ENCODE peak calls at places on chromosomes 7 and 10, in six cellular contexts. One of them, this sample, is unnamed.

GRCh38 chr10:69961168-69961863 is 91.3 kb upstream of the MACROH2A2 start:
- DNase-seq in HEK293T: peak
- DNase-seq in LHCN-M2: no peak
- DNase-seq in KBM-7: no peak
- DNase-seq in SW480: no peak
- DNase-seq in activated CD4-positive, alpha-beta T cell treated with anti-CD3 and anti-CD28 coated beads, Interleukin-2, amount 10 ng/mL, durations not matched to agents 7 days and 5 days: no peak
- DNase-seq in this sample: no peak

GRCh38 chr10:50605280-50606270 is 18.2 kb downstream of the SGMS1 start:
- DNase-seq in HEK293T: no peak
- DNase-seq in KBM-7: no peak
- DNase-seq in SW480: peak
- DNase-seq in activated CD4-positive, alpha-beta T cell treated with anti-CD3 and anti-CD28 coated beads, Interleukin-2, amount 10 ng/mL, durations not matched to agents 7 days and 5 days: no peak
- DNase-seq in LHCN-M2: peak
- DNase-seq in this sample: no peak

GRCh38 chr10:89644967-89645741 is at the start of gene PANK1:
- DNase-seq in activated CD4-positive, alpha-beta T cell treated with anti-CD3 and anti-CD28 coated beads, Interleukin-2, amount 10 ng/mL, durations not matched to agents 7 days and 5 days: peak
- DNase-seq in KBM-7: peak
- DNase-seq in HEK293T: peak
- DNase-seq in SW480: peak
- DNase-seq in LHCN-M2: peak
- DNase-seq in this sample: peak

GRCh38 chr7:101990811-101991418 is 173.5 kb downstream of the CUX1 start:
- DNase-seq in KBM-7: no peak
- DNase-seq in HEK293T: no peak
- DNase-seq in LHCN-M2: no peak
- DNase-seq in SW480: no peak
- DNase-seq in activated CD4-positive, alpha-beta T cell treated with anti-CD3 and anti-CD28 coated beads, Interleukin-2, amount 10 ng/mL, durations not matched to agents 7 days and 5 days: no peak
- DNase-seq in this sample: no peak

GRCh38 chr7:106757846-106758245 is 96.9 kb upstream of the CCDC71L start:
- DNase-seq in HEK293T: no peak
- DNase-seq in LHCN-M2: peak
- DNase-seq in SW480: no peak
- DNase-seq in KBM-7: peak
- DNase-seq in activated CD4-positive, alpha-beta T cell treated with anti-CD3 and anti-CD28 coated beads, Interleukin-2, amount 10 ng/mL, durations not matched to agents 7 days and 5 days: no peak
- DNase-seq in this sample: no peak

GRCh38 chr10:112278871-112279270 is 4.3 kb upstream of the TECTB start:
- DNase-seq in LHCN-M2: no peak
- DNase-seq in HEK293T: no peak
- DNase-seq in activated CD4-positive, alpha-beta T cell treated with anti-CD3 and anti-CD28 coated beads, Interleukin-2, amount 10 ng/mL, durations not matched to agents 7 days and 5 days: no peak
- DNase-seq in SW480: no peak
- DNase-seq in KBM-7: no peak
- DNase-seq in this sample: no peak

GRCh38 chr7:118094044-118094443 is 89.9 kb upstream of the LSM8 start:
- DNase-seq in SW480: no peak
- DNase-seq in LHCN-M2: no peak
- DNase-seq in HEK293T: no peak
- DNase-seq in KBM-7: no peak
- DNase-seq in activated CD4-positive, alpha-beta T cell treated with anti-CD3 and anti-CD28 coated beads, Interleukin-2, amount 10 ng/mL, durations not matched to agents 7 days and 5 days: no peak
- DNase-seq in this sample: no peak

GRCh38 chr10:48404646-48405045 is 98.2 kb downstream of the MAPK8 start:
- DNase-seq in SW480: no peak
- DNase-seq in activated CD4-positive, alpha-beta T cell treated with anti-CD3 and anti-CD28 coated beads, Interleukin-2, amount 10 ng/mL, durations not matched to agents 7 days and 5 days: no peak
- DNase-seq in HEK293T: no peak
- DNase-seq in KBM-7: no peak
- DNase-seq in LHCN-M2: no peak
- DNase-seq in this sample: no peak

GRCh38 chr7:158830211-158830723 is 958 bp upstream of the ESYT2 start:
- DNase-seq in KBM-7: no peak
- DNase-seq in HEK293T: no peak
- DNase-seq in SW480: no peak
- DNase-seq in LHCN-M2: no peak
- DNase-seq in activated CD4-positive, alpha-beta T cell treated with anti-CD3 and anti-CD28 coated beads, Interleukin-2, amount 10 ng/mL, durations not matched to agents 7 days and 5 days: no peak
- DNase-seq in this sample: no peak

GRCh38 chr10:75951627-75952026 is 520.2 kb downstream of the LRMDA start:
- DNase-seq in SW480: no peak
- DNase-seq in activated CD4-positive, alpha-beta T cell treated with anti-CD3 and anti-CD28 coated beads, Interleukin-2, amount 10 ng/mL, durations not matched to agents 7 days and 5 days: no peak
- DNase-seq in HEK293T: no peak
- DNase-seq in KBM-7: no peak
- DNase-seq in LHCN-M2: no peak
- DNase-seq in this sample: no peak

GRCh38 chr7:132063800-132064199 is 507.4 kb upstream of the PODXL start:
- DNase-seq in KBM-7: no peak
- DNase-seq in HEK293T: no peak
- DNase-seq in SW480: no peak
- DNase-seq in activated CD4-positive, alpha-beta T cell treated with anti-CD3 and anti-CD28 coated beads, Interleukin-2, amount 10 ng/mL, durations not matched to agents 7 days and 5 days: no peak
- DNase-seq in LHCN-M2: no peak
- DNase-seq in this sample: no peak

GRCh38 chr7:43559939-43560335 is 23.0 kb upstream of the STK17A start:
- DNase-seq in LHCN-M2: no peak
- DNase-seq in HEK293T: no peak
- DNase-seq in SW480: no peak
- DNase-seq in KBM-7: no peak
- DNase-seq in activated CD4-positive, alpha-beta T cell treated with anti-CD3 and anti-CD28 coated beads, Interleukin-2, amount 10 ng/mL, durations not matched to agents 7 days and 5 days: no peak
- DNase-seq in this sample: no peak

GRCh38 chr10:33749042-33749441 is 414.6 kb upstream of the NRP1 start:
- DNase-seq in SW480: no peak
- DNase-seq in HEK293T: no peak
- DNase-seq in activated CD4-positive, alpha-beta T cell treated with anti-CD3 and anti-CD28 coated beads, Interleukin-2, amount 10 ng/mL, durations not matched to agents 7 days and 5 days: no peak
- DNase-seq in KBM-7: no peak
- DNase-seq in LHCN-M2: no peak
- DNase-seq in this sample: no peak

GRCh38 chr7:50304158-50304910 is at the start of gene IKZF1:
- DNase-seq in LHCN-M2: no peak
- DNase-seq in activated CD4-positive, alpha-beta T cell treated with anti-CD3 and anti-CD28 coated beads, Interleukin-2, amount 10 ng/mL, durations not matched to agents 7 days and 5 days: peak
- DNase-seq in SW480: no peak
- DNase-seq in HEK293T: peak
- DNase-seq in KBM-7: peak
- DNase-seq in this sample: peak

GRCh38 chr10:17286562-17287089 is 58.6 kb downstream of the VIM start:
- DNase-seq in activated CD4-positive, alpha-beta T cell treated with anti-CD3 and anti-CD28 coated beads, Interleukin-2, amount 10 ng/mL, durations not matched to agents 7 days and 5 days: no peak
- DNase-seq in SW480: no peak
- DNase-seq in KBM-7: no peak
- DNase-seq in LHCN-M2: no peak
- DNase-seq in HEK293T: no peak
- DNase-seq in this sample: no peak

GRCh38 chr7:12321248-12321647 is 82.4 kb downstream of the VWDE start:
- DNase-seq in HEK293T: no peak
- DNase-seq in SW480: peak
- DNase-seq in KBM-7: no peak
- DNase-seq in LHCN-M2: no peak
- DNase-seq in activated CD4-positive, alpha-beta T cell treated with anti-CD3 and anti-CD28 coated beads, Interleukin-2, amount 10 ng/mL, durations not matched to agents 7 days and 5 days: no peak
- DNase-seq in this sample: no peak

GRCh38 chr10:128938488-128938887 is 528.6 kb upstream of the MGMT start:
- DNase-seq in HEK293T: no peak
- DNase-seq in SW480: no peak
- DNase-seq in LHCN-M2: no peak
- DNase-seq in KBM-7: no peak
- DNase-seq in activated CD4-positive, alpha-beta T cell treated with anti-CD3 and anti-CD28 coated beads, Interleukin-2, amount 10 ng/mL, durations not matched to agents 7 days and 5 days: no peak
- DNase-seq in this sample: no peak

GRCh38 chr10:122373713-122374112 is 795 bp upstream of the PLEKHA1 start:
- DNase-seq in HEK293T: no peak
- DNase-seq in activated CD4-positive, alpha-beta T cell treated with anti-CD3 and anti-CD28 coated beads, Interleukin-2, amount 10 ng/mL, durations not matched to agents 7 days and 5 days: no peak
- DNase-seq in KBM-7: no peak
- DNase-seq in SW480: peak
- DNase-seq in LHCN-M2: peak
- DNase-seq in this sample: no peak

GRCh38 chr7:102832694-102833093 is 80.1 kb upstream of the LRRC17 start:
- DNase-seq in HEK293T: no peak
- DNase-seq in KBM-7: no peak
- DNase-seq in SW480: no peak
- DNase-seq in LHCN-M2: peak
- DNase-seq in activated CD4-positive, alpha-beta T cell treated with anti-CD3 and anti-CD28 coated beads, Interleukin-2, amount 10 ng/mL, durations not matched to agents 7 days and 5 days: no peak
- DNase-seq in this sample: no peak

GRCh38 chr7:86999737-87000136 is 59.7 kb downstream of the ELAPOR2 start:
- DNase-seq in SW480: no peak
- DNase-seq in LHCN-M2: no peak
- DNase-seq in activated CD4-positive, alpha-beta T cell treated with anti-CD3 and anti-CD28 coated beads, Interleukin-2, amount 10 ng/mL, durations not matched to agents 7 days and 5 days: no peak
- DNase-seq in KBM-7: no peak
- DNase-seq in HEK293T: no peak
- DNase-seq in this sample: no peak

GRCh38 chr7:149468208-149468607 is 7.3 kb upstream of the ZNF777 start:
- DNase-seq in HEK293T: no peak
- DNase-seq in LHCN-M2: peak
- DNase-seq in activated CD4-positive, alpha-beta T cell treated with anti-CD3 and anti-CD28 coated beads, Interleukin-2, amount 10 ng/mL, durations not matched to agents 7 days and 5 days: peak
- DNase-seq in KBM-7: peak
- DNase-seq in SW480: no peak
- DNase-seq in this sample: no peak

GRCh38 chr10:129193148-129193547 is 273.9 kb upstream of the MGMT start:
- DNase-seq in SW480: peak
- DNase-seq in LHCN-M2: no peak
- DNase-seq in HEK293T: no peak
- DNase-seq in KBM-7: no peak
- DNase-seq in activated CD4-positive, alpha-beta T cell treated with anti-CD3 and anti-CD28 coated beads, Interleukin-2, amount 10 ng/mL, durations not matched to agents 7 days and 5 days: no peak
- DNase-seq in this sample: no peak

GRCh38 chr7:2412587-2413201 is 9.3 kb downstream of the CHST12 start:
- DNase-seq in KBM-7: no peak
- DNase-seq in SW480: no peak
- DNase-seq in HEK293T: no peak
- DNase-seq in activated CD4-positive, alpha-beta T cell treated with anti-CD3 and anti-CD28 coated beads, Interleukin-2, amount 10 ng/mL, durations not matched to agents 7 days and 5 days: no peak
- DNase-seq in LHCN-M2: no peak
- DNase-seq in this sample: no peak

GRCh38 chr10:129467346-129468119 is 492 bp downstream of the MGMT start:
- DNase-seq in KBM-7: no peak
- DNase-seq in HEK293T: no peak
- DNase-seq in activated CD4-positive, alpha-beta T cell treated with anti-CD3 and anti-CD28 coated beads, Interleukin-2, amount 10 ng/mL, durations not matched to agents 7 days and 5 days: no peak
- DNase-seq in SW480: no peak
- DNase-seq in LHCN-M2: peak
- DNase-seq in this sample: no peak